ENCODE peak calls at places on chromosome 6, in nine cellular contexts. One of them, this sample, is unnamed.
A peak's percentile ranks its signal among the peaks of the same experiment; 100 is the strongest.

GRCh38 chr6:117600008-117600743 is 2.1 kb downstream of the GOPC start:
- DNase-seq in Right ventricle myocardium superior: no peak
- DNase-seq in cerebellar cortex: no peak
- DNase-seq in iris pigment epithelial cell: peak; percentile 51
- DNase-seq in neural progenitor cell: no peak
- DNase-seq in cardiac muscle cell: peak; percentile 11
- DNase-seq in activated T-helper 1 cell treated with anti-CD3 and anti-CD28 coated beads, Interleukin-2, amount 50 U/mL, for 16 hours: no peak
- DNase-seq in RPMI7951: peak; percentile 41
- DNase-seq in pancreas: no peak
- DNase-seq in this sample: no peak

GRCh38 chr6:35675871-35676459 is 12.8 kb downstream of the FKBP5 start:
- DNase-seq in neural progenitor cell: no peak
- DNase-seq in cardiac muscle cell: no peak
- DNase-seq in activated T-helper 1 cell treated with anti-CD3 and anti-CD28 coated beads, Interleukin-2, amount 50 U/mL, for 16 hours: no peak
- DNase-seq in Right ventricle myocardium superior: no peak
- DNase-seq in pancreas: no peak
- DNase-seq in RPMI7951: no peak
- DNase-seq in cerebellar cortex: no peak
- DNase-seq in iris pigment epithelial cell: no peak
- DNase-seq in this sample: no peak

GRCh38 chr6:11143394-11144371 is 32.2 kb upstream of the ERVFRD-1 start:
- DNase-seq in pancreas: no peak
- DNase-seq in neural progenitor cell: no peak
- DNase-seq in RPMI7951: peak; percentile 90
- DNase-seq in activated T-helper 1 cell treated with anti-CD3 and anti-CD28 coated beads, Interleukin-2, amount 50 U/mL, for 16 hours: no peak
- DNase-seq in cerebellar cortex: no peak
- DNase-seq in Right ventricle myocardium superior: peak; percentile 78
- DNase-seq in iris pigment epithelial cell: peak; percentile 98
- DNase-seq in cardiac muscle cell: peak; percentile 93
- DNase-seq in this sample: peak; percentile 20

GRCh38 chr6:155023717-155024116 is 28.6 kb downstream of the TIAM2 start:
- DNase-seq in RPMI7951: no peak
- DNase-seq in Right ventricle myocardium superior: no peak
- DNase-seq in iris pigment epithelial cell: no peak
- DNase-seq in pancreas: no peak
- DNase-seq in neural progenitor cell: no peak
- DNase-seq in cerebellar cortex: no peak
- DNase-seq in cardiac muscle cell: no peak
- DNase-seq in activated T-helper 1 cell treated with anti-CD3 and anti-CD28 coated beads, Interleukin-2, amount 50 U/mL, for 16 hours: no peak
- DNase-seq in this sample: no peak

GRCh38 chr6:147166360-147166944 is 37.8 kb upstream of the STXBP5 start:
- DNase-seq in activated T-helper 1 cell treated with anti-CD3 and anti-CD28 coated beads, Interleukin-2, amount 50 U/mL, for 16 hours: no peak
- DNase-seq in cerebellar cortex: no peak
- DNase-seq in iris pigment epithelial cell: peak; percentile 41
- DNase-seq in cardiac muscle cell: peak; percentile 58
- DNase-seq in RPMI7951: peak; percentile 58
- DNase-seq in Right ventricle myocardium superior: no peak
- DNase-seq in neural progenitor cell: no peak
- DNase-seq in pancreas: no peak
- DNase-seq in this sample: peak; percentile 4

GRCh38 chr6:157281570-157281969 is 41.7 kb downstream of the TMEM242 start:
- DNase-seq in pancreas: peak; percentile 37
- DNase-seq in neural progenitor cell: no peak
- DNase-seq in iris pigment epithelial cell: no peak
- DNase-seq in activated T-helper 1 cell treated with anti-CD3 and anti-CD28 coated beads, Interleukin-2, amount 50 U/mL, for 16 hours: no peak
- DNase-seq in RPMI7951: no peak
- DNase-seq in Right ventricle myocardium superior: no peak
- DNase-seq in cardiac muscle cell: peak; percentile 17
- DNase-seq in cerebellar cortex: no peak
- DNase-seq in this sample: peak; percentile 45

GRCh38 chr6:105886812-105887513 is 199.2 kb upstream of the PRDM1 start:
- DNase-seq in RPMI7951: peak; percentile 65
- DNase-seq in neural progenitor cell: no peak
- DNase-seq in cardiac muscle cell: no peak
- DNase-seq in cerebellar cortex: peak; percentile 24
- DNase-seq in iris pigment epithelial cell: no peak
- DNase-seq in pancreas: no peak
- DNase-seq in activated T-helper 1 cell treated with anti-CD3 and anti-CD28 coated beads, Interleukin-2, amount 50 U/mL, for 16 hours: no peak
- DNase-seq in Right ventricle myocardium superior: no peak
- DNase-seq in this sample: no peak

GRCh38 chr6:14921170-14921569 is 324.7 kb upstream of the JARID2 start:
- DNase-seq in Right ventricle myocardium superior: peak; percentile 87
- DNase-seq in cardiac muscle cell: peak; percentile 40
- DNase-seq in pancreas: peak; percentile 29
- DNase-seq in iris pigment epithelial cell: no peak
- DNase-seq in RPMI7951: peak; percentile 89
- DNase-seq in cerebellar cortex: no peak
- DNase-seq in neural progenitor cell: peak; percentile 76
- DNase-seq in activated T-helper 1 cell treated with anti-CD3 and anti-CD28 coated beads, Interleukin-2, amount 50 U/mL, for 16 hours: no peak
- DNase-seq in this sample: peak; percentile 40

GRCh38 chr6:15369838-15370237 is 124.0 kb downstream of the JARID2 start:
- DNase-seq in pancreas: no peak
- DNase-seq in cardiac muscle cell: no peak
- DNase-seq in RPMI7951: peak; percentile 15
- DNase-seq in activated T-helper 1 cell treated with anti-CD3 and anti-CD28 coated beads, Interleukin-2, amount 50 U/mL, for 16 hours: no peak
- DNase-seq in Right ventricle myocardium superior: no peak
- DNase-seq in neural progenitor cell: no peak
- DNase-seq in cerebellar cortex: no peak
- DNase-seq in iris pigment epithelial cell: no peak
- DNase-seq in this sample: no peak

GRCh38 chr6:43508481-43509141 is 1.5 kb downstream of the LRRC73 start:
- DNase-seq in Right ventricle myocardium superior: no peak
- DNase-seq in pancreas: no peak
- DNase-seq in cerebellar cortex: no peak
- DNase-seq in cardiac muscle cell: no peak
- DNase-seq in neural progenitor cell: no peak
- DNase-seq in activated T-helper 1 cell treated with anti-CD3 and anti-CD28 coated beads, Interleukin-2, amount 50 U/mL, for 16 hours: no peak
- DNase-seq in iris pigment epithelial cell: no peak
- DNase-seq in RPMI7951: no peak
- DNase-seq in this sample: no peak

GRCh38 chr6:9890469-9890868 is 524.4 kb downstream of the TFAP2A start:
- DNase-seq in activated T-helper 1 cell treated with anti-CD3 and anti-CD28 coated beads, Interleukin-2, amount 50 U/mL, for 16 hours: no peak
- DNase-seq in RPMI7951: no peak
- DNase-seq in cerebellar cortex: no peak
- DNase-seq in cardiac muscle cell: no peak
- DNase-seq in iris pigment epithelial cell: no peak
- DNase-seq in Right ventricle myocardium superior: no peak
- DNase-seq in pancreas: no peak
- DNase-seq in neural progenitor cell: no peak
- DNase-seq in this sample: no peak

GRCh38 chr6:51928320-51928719 is 159.1 kb downstream of the PKHD1 start:
- DNase-seq in pancreas: no peak
- DNase-seq in neural progenitor cell: no peak
- DNase-seq in RPMI7951: no peak
- DNase-seq in cardiac muscle cell: no peak
- DNase-seq in Right ventricle myocardium superior: no peak
- DNase-seq in activated T-helper 1 cell treated with anti-CD3 and anti-CD28 coated beads, Interleukin-2, amount 50 U/mL, for 16 hours: no peak
- DNase-seq in cerebellar cortex: no peak
- DNase-seq in iris pigment epithelial cell: no peak
- DNase-seq in this sample: no peak

This sample was measured in dermis microvascular lymphatic vessel endothelial cell.